ENCODE peak calls at places on chromosomes 7 and 10, in four cellular contexts. O is glutamatergic neuron, K is tibial nerve, Y is HCT116. L is an unnamed sample.

GRCh38 chr10:58857251-58857650 is 319.2 kb upstream of the PHYHIPL start:
- DNase-seq in O (no peak), K (no peak), Y (no peak), L (no peak)

GRCh38 chr7:68706291-68706690 is 892.0 kb upstream of the AUTS2 start:
- DNase-seq in O (no peak), K (no peak), Y (no peak), L (no peak)

GRCh38 chr10:122669842-122670241 is 29.8 kb downstream of the C10orf120 start:
- DNase-seq in O (no peak), K (no peak), Y (peak; percentile 13), L (no peak)

GRCh38 chr10:31584789-31585406 is 265.9 kb downstream of the ZEB1 start:
- DNase-seq in O (no peak), K (no peak), Y (no peak), L (no peak)

GRCh38 chr7:91263359-91264082 is 712 bp upstream of the FZD1 start:
- DNase-seq in O (peak; percentile 30), K (peak; percentile 31), Y (no peak), L (peak; percentile 15)

GRCh38 chr10:125002423-125003145 is 60.7 kb downstream of the ZRANB1 start:
- DNase-seq in O (no peak), K (no peak), Y (no peak), L (no peak)

GRCh38 chr7:135976312-135977019 is 693 bp downstream of the MTPN start:
- DNase-seq in O (no peak), K (no peak), Y (peak; percentile 3), L (peak; percentile 15)

GRCh38 chr10:25017247-25017590 is 807 bp downstream of the THNSL1 start:
- DNase-seq in O (peak; percentile 15), K (peak; percentile 7), Y (no peak), L (no peak)

GRCh38 chr7:141014091-141014490 is 661 bp downstream of the MRPS33 start:
- DNase-seq in O (no peak), K (no peak), Y (no peak), L (no peak)

GRCh38 chr7:141012696-141013344 is 1.9 kb downstream of the MRPS33 start:
- DNase-seq in O (no peak), K (no peak), Y (no peak), L (no peak)

GRCh38 chr7:141016349-141016748 is 1.6 kb upstream of the MRPS33 start:
- DNase-seq in O (no peak), K (no peak), Y (no peak), L (no peak)

GRCh38 chr7:141013345-141013715 is 1.4 kb downstream of the MRPS33 start:
- DNase-seq in O (no peak), K (no peak), Y (no peak), L (no peak)

GRCh38 chr7:141014523-141015395 is at the start of gene MRPS33:
- DNase-seq in O (peak; percentile 96), K (peak; percentile 93), Y (peak; percentile 91), L (peak; percentile 93)
- TF ChIP-seq CTCF in O (no peak), K (peak; percentile 53), Y (peak; percentile 69), L (no peak)

GRCh38 chr7:96224682-96225081 is 97.2 kb downstream of the SLC25A13 start:
- DNase-seq in O (peak; percentile 17), K (no peak), Y (no peak), L (no peak)
- TF ChIP-seq CTCF in O (no peak), K (no peak), Y (peak; percentile 33), L (no peak)

GRCh38 chr10:84237199-84238051 is 3.9 kb downstream of the LRIT1 start:
- DNase-seq in O (peak; percentile 56), K (no peak), Y (no peak), L (no peak)
- TF ChIP-seq CTCF in O (peak; percentile 59), K (no peak), Y (peak; percentile 54), L (no peak)

GRCh38 chr10:86362566-86363183 is 3.9 kb downstream of the GRID1 start:
- DNase-seq in O (peak; percentile 17), K (no peak), Y (no peak), L (no peak)

GRCh38 chr10:86362129-86362527 is 4.5 kb downstream of the GRID1 start:
- DNase-seq in O (peak; percentile 3), K (no peak), Y (no peak), L (no peak)

GRCh38 chr10:86364551-86365345 is 1.8 kb downstream of the GRID1 start:
- DNase-seq in O (peak; percentile 45), K (no peak), Y (no peak), L (peak; percentile 17)

GRCh38 chr10:86363833-86364511 is 2.6 kb downstream of the GRID1 start:
- DNase-seq in O (peak; percentile 26), K (no peak), Y (no peak), L (no peak)

GRCh38 chr10:86363184-86363832 is 3.3 kb downstream of the GRID1 start:
- DNase-seq in O (peak; percentile 86), K (no peak), Y (no peak), L (peak; percentile 62)
- TF ChIP-seq CTCF in O (peak; percentile 27), K (peak; percentile 8), Y (no peak), L (no peak)

GRCh38 chr7:29019275-29019820 is 61.2 kb upstream of the TRIL start:
- DNase-seq in O (no peak), K (no peak), Y (no peak), L (no peak)
- TF ChIP-seq CTCF in O (no peak), K (no peak), Y (no peak), L (no peak)

GRCh38 chr7:50404392-50404791 is 45.8 kb downstream of the FIGNL1 start:
- DNase-seq in O (no peak), K (no peak), Y (no peak), L (no peak)
- TF ChIP-seq CTCF in O (no peak), K (no peak), Y (peak; percentile 40), L (no peak)

DNA sequence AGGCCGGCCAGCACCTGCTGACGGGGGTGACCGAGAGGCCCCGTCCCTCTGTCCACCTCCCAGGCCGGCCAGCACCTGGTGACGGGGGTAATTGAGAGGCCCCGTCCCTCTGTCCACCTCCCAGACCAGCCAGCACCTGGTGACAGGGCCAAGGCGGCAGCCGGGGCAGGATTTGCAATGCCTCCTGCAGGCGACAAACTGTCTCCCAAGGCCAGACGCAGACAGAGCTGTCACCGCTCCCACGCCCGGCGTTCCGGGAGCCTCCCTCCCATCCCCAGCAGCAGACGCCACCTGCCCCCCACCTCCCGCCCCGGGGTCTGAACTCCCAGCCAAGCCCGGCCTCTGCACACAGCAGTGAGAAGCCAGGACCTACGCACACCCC is 94.9 kb upstream of the DIP2C start:
- DNase-seq in O (peak; percentile 78), K (no peak), Y (peak; percentile 16), L (no peak)
- TF ChIP-seq CTCF in O (no peak), K (no peak), Y (no peak), L (no peak)

GRCh38 chr7:100044719-100045118 is 4.9 kb upstream of the ZSCAN21 start:
- DNase-seq in O (no peak), K (no peak), Y (no peak), L (no peak)
- TF ChIP-seq CTCF in O (no peak), K (no peak), Y (no peak), L (no peak)

GRCh38 chr10:84331091-84331490 is 2.7 kb downstream of the CCSER2 start:
- DNase-seq in O (no peak), K (no peak), Y (no peak), L (no peak)

GRCh38 chr10:84329094-84329611 is 764 bp downstream of the CCSER2 start:
- DNase-seq in O (peak; percentile 60), K (no peak), Y (no peak), L (no peak)

GRCh38 chr10:84333864-84334451 is 5.6 kb downstream of the CCSER2 start:
- DNase-seq in O (no peak), K (no peak), Y (no peak), L (no peak)

GRCh38 chr10:84329986-84330651 is 1.7 kb downstream of the CCSER2 start:
- DNase-seq in O (no peak), K (no peak), Y (no peak), L (no peak)

GRCh38 chr10:84328303-84329093 is at the start of gene CCSER2:
- DNase-seq in O (peak; percentile 100), K (peak; percentile 97), Y (peak; percentile 88), L (peak; percentile 97)
- TF ChIP-seq CTCF in O (no peak), K (no peak), Y (no peak), L (no peak)

GRCh38 chr7:101432316-101432715 is 69.6 kb downstream of the COL26A1 start:
- DNase-seq in O (no peak), K (no peak), Y (no peak), L (no peak)

GRCh38 chr7:101433688-101434087 is 71.0 kb downstream of the COL26A1 start:
- DNase-seq in O (no peak), K (no peak), Y (no peak), L (no peak)

GRCh38 chr7:101436857-101437576 is 74.3 kb downstream of the COL26A1 start:
- DNase-seq in O (peak; percentile 39), K (no peak), Y (peak; percentile 37), L (peak; percentile 11)

GRCh38 chr7:101435461-101436225 is 73.0 kb downstream of the COL26A1 start:
- DNase-seq in O (no peak), K (no peak), Y (no peak), L (no peak)

GRCh38 chr7:101436226-101436745 is 73.6 kb downstream of the COL26A1 start:
- DNase-seq in O (no peak), K (no peak), Y (no peak), L (no peak)
- TF ChIP-seq CTCF in O (no peak), K (no peak), Y (no peak), L (no peak)

L was measured in Calu3.